ENCODE peak calls at places on chromosomes 3 and 15, in eight cellular contexts. One of them, this sample, is unnamed.

GRCh38 chr15:29548006-29548405 is 274.3 kb downstream of the TJP1 start:
- DNase-seq in astrocyte of the spinal cord: no peak
- DNase-seq in AG04450: no peak
- DNase-seq in cardiac fibroblast: no peak
- DNase-seq in glutamatergic neuron: no peak
- DNase-seq in left lung: no peak
- DNase-seq in NCI-H1092 treated with DMSO at 0.1 percent for 48 hours: no peak
- DNase-seq in stromal cell of bone marrow: no peak
- DNase-seq in this sample: no peak

GRCh38 chr3:6516143-6516542 is 344.8 kb upstream of the GRM7 start:
- DNase-seq in stromal cell of bone marrow: no peak
- DNase-seq in left lung: no peak
- DNase-seq in glutamatergic neuron: no peak
- DNase-seq in cardiac fibroblast: no peak
- DNase-seq in astrocyte of the spinal cord: no peak
- DNase-seq in NCI-H1092 treated with DMSO at 0.1 percent for 48 hours: no peak
- DNase-seq in AG04450: no peak
- DNase-seq in this sample: no peak

GRCh38 chr3:43248956-43249355 is 37.4 kb upstream of the SNRK start:
- DNase-seq in left lung: no peak
- DNase-seq in cardiac fibroblast: peak
- DNase-seq in AG04450: no peak
- DNase-seq in NCI-H1092 treated with DMSO at 0.1 percent for 48 hours: no peak
- DNase-seq in astrocyte of the spinal cord: no peak
- DNase-seq in glutamatergic neuron: no peak
- DNase-seq in stromal cell of bone marrow: no peak
- DNase-seq in this sample: no peak

GRCh38 chr3:128549283-128550112 is 56.5 kb upstream of the GATA2 start:
- DNase-seq in astrocyte of the spinal cord: peak
- DNase-seq in stromal cell of bone marrow: peak
- DNase-seq in NCI-H1092 treated with DMSO at 0.1 percent for 48 hours: no peak
- DNase-seq in AG04450: peak
- DNase-seq in glutamatergic neuron: no peak
- DNase-seq in left lung: no peak
- DNase-seq in cardiac fibroblast: peak
- DNase-seq in this sample: no peak

GRCh38 chr3:67083277-67083676 is 85.2 kb downstream of the KBTBD8 start:
- DNase-seq in stromal cell of bone marrow: no peak
- DNase-seq in left lung: no peak
- DNase-seq in cardiac fibroblast: peak
- DNase-seq in astrocyte of the spinal cord: no peak
- DNase-seq in NCI-H1092 treated with DMSO at 0.1 percent for 48 hours: no peak
- DNase-seq in glutamatergic neuron: no peak
- DNase-seq in AG04450: no peak
- DNase-seq in this sample: no peak

GRCh38 chr3:136667081-136667480 is 85.1 kb downstream of the STAG1 start:
- DNase-seq in stromal cell of bone marrow: no peak
- DNase-seq in glutamatergic neuron: no peak
- DNase-seq in AG04450: no peak
- DNase-seq in left lung: no peak
- DNase-seq in cardiac fibroblast: no peak
- DNase-seq in NCI-H1092 treated with DMSO at 0.1 percent for 48 hours: no peak
- DNase-seq in astrocyte of the spinal cord: no peak
- DNase-seq in this sample: no peak

GRCh38 chr15:54014067-54014466 is 35.8 kb downstream of the UNC13C start:
- DNase-seq in glutamatergic neuron: no peak
- DNase-seq in left lung: no peak
- DNase-seq in astrocyte of the spinal cord: no peak
- DNase-seq in stromal cell of bone marrow: no peak
- DNase-seq in cardiac fibroblast: no peak
- DNase-seq in AG04450: no peak
- DNase-seq in NCI-H1092 treated with DMSO at 0.1 percent for 48 hours: no peak
- DNase-seq in this sample: no peak

GRCh38 chr15:96345560-96346389 is 15.3 kb downstream of the NR2F2 start:
- DNase-seq in glutamatergic neuron: peak
- DNase-seq in stromal cell of bone marrow: peak
- DNase-seq in astrocyte of the spinal cord: peak
- DNase-seq in NCI-H1092 treated with DMSO at 0.1 percent for 48 hours: peak
- DNase-seq in left lung: peak
- DNase-seq in AG04450: no peak
- DNase-seq in cardiac fibroblast: peak
- DNase-seq in this sample: peak

GRCh38 chr3:183518446-183519185 is 36.9 kb downstream of the KLHL6 start:
- DNase-seq in cardiac fibroblast: no peak
- DNase-seq in NCI-H1092 treated with DMSO at 0.1 percent for 48 hours: no peak
- DNase-seq in AG04450: no peak
- DNase-seq in glutamatergic neuron: no peak
- DNase-seq in astrocyte of the spinal cord: no peak
- DNase-seq in stromal cell of bone marrow: no peak
- DNase-seq in left lung: no peak
- DNase-seq in this sample: no peak

GRCh38 chr3:170977911-170978310 is 48.6 kb downstream of the SLC2A2 start:
- DNase-seq in stromal cell of bone marrow: no peak
- DNase-seq in glutamatergic neuron: no peak
- DNase-seq in AG04450: no peak
- DNase-seq in NCI-H1092 treated with DMSO at 0.1 percent for 48 hours: no peak
- DNase-seq in cardiac fibroblast: peak
- DNase-seq in astrocyte of the spinal cord: peak
- DNase-seq in left lung: no peak
- DNase-seq in this sample: no peak

GRCh38 chr15:90232941-90233700 is 620 bp downstream of the CIB1 start:
- DNase-seq in left lung: peak
- DNase-seq in AG04450: no peak
- DNase-seq in stromal cell of bone marrow: no peak
- DNase-seq in astrocyte of the spinal cord: peak
- DNase-seq in cardiac fibroblast: peak
- DNase-seq in glutamatergic neuron: peak
- DNase-seq in NCI-H1092 treated with DMSO at 0.1 percent for 48 hours: no peak
- DNase-seq in this sample: peak

GRCh38 chr15:67839358-67839928 is 402 bp downstream of the RNU6-1 start:
- DNase-seq in glutamatergic neuron: no peak
- DNase-seq in left lung: no peak
- DNase-seq in NCI-H1092 treated with DMSO at 0.1 percent for 48 hours: peak
- DNase-seq in stromal cell of bone marrow: no peak
- DNase-seq in astrocyte of the spinal cord: peak
- DNase-seq in AG04450: no peak
- DNase-seq in cardiac fibroblast: peak
- DNase-seq in this sample: peak

GRCh38 chr3:49006591-49007067 is 562 bp upstream of the WDR6 start:
- DNase-seq in glutamatergic neuron: no peak
- DNase-seq in left lung: peak
- DNase-seq in stromal cell of bone marrow: no peak
- DNase-seq in cardiac fibroblast: peak
- DNase-seq in AG04450: no peak
- DNase-seq in astrocyte of the spinal cord: peak
- DNase-seq in NCI-H1092 treated with DMSO at 0.1 percent for 48 hours: no peak
- DNase-seq in this sample: peak

GRCh38 chr3:98536456-98537017 is 4.8 kb downstream of the GPR15 start:
- DNase-seq in stromal cell of bone marrow: no peak
- DNase-seq in astrocyte of the spinal cord: no peak
- DNase-seq in left lung: no peak
- DNase-seq in cardiac fibroblast: no peak
- DNase-seq in glutamatergic neuron: no peak
- DNase-seq in NCI-H1092 treated with DMSO at 0.1 percent for 48 hours: no peak
- DNase-seq in AG04450: no peak
- DNase-seq in this sample: no peak

GRCh38 chr3:151301787-151302186 is 14.8 kb downstream of the GPR87 start:
- DNase-seq in stromal cell of bone marrow: no peak
- DNase-seq in NCI-H1092 treated with DMSO at 0.1 percent for 48 hours: no peak
- DNase-seq in AG04450: peak
- DNase-seq in glutamatergic neuron: no peak
- DNase-seq in astrocyte of the spinal cord: peak
- DNase-seq in cardiac fibroblast: peak
- DNase-seq in left lung: no peak
- DNase-seq in this sample: no peak

GRCh38 chr3:145704020-145704419 is 457.0 kb downstream of the PLOD2 start:
- DNase-seq in NCI-H1092 treated with DMSO at 0.1 percent for 48 hours: no peak
- DNase-seq in cardiac fibroblast: peak
- DNase-seq in glutamatergic neuron: no peak
- DNase-seq in AG04450: no peak
- DNase-seq in left lung: no peak
- DNase-seq in astrocyte of the spinal cord: no peak
- DNase-seq in stromal cell of bone marrow: no peak
- DNase-seq in this sample: no peak

GRCh38 chr15:66951531-66951930 is 113.9 kb upstream of the SMAD3 start:
- DNase-seq in cardiac fibroblast: no peak
- DNase-seq in AG04450: no peak
- DNase-seq in NCI-H1092 treated with DMSO at 0.1 percent for 48 hours: no peak
- DNase-seq in stromal cell of bone marrow: no peak
- DNase-seq in astrocyte of the spinal cord: no peak
- DNase-seq in left lung: no peak
- DNase-seq in glutamatergic neuron: no peak
- DNase-seq in this sample: no peak

GRCh38 chr3:123090700-123091585 is 24.1 kb downstream of the PDIA5 start:
- DNase-seq in left lung: no peak
- DNase-seq in cardiac fibroblast: no peak
- DNase-seq in AG04450: no peak
- DNase-seq in stromal cell of bone marrow: no peak
- DNase-seq in astrocyte of the spinal cord: no peak
- DNase-seq in glutamatergic neuron: no peak
- DNase-seq in NCI-H1092 treated with DMSO at 0.1 percent for 48 hours: peak
- DNase-seq in this sample: no peak

GRCh38 chr3:152593242-152593641 is 241.7 kb upstream of the P2RY1 start:
- DNase-seq in AG04450: no peak
- DNase-seq in cardiac fibroblast: no peak
- DNase-seq in left lung: no peak
- DNase-seq in stromal cell of bone marrow: no peak
- DNase-seq in NCI-H1092 treated with DMSO at 0.1 percent for 48 hours: no peak
- DNase-seq in glutamatergic neuron: no peak
- DNase-seq in astrocyte of the spinal cord: no peak
- DNase-seq in this sample: no peak

GRCh38 chr3:151838574-151839312 is 24.8 kb downstream of the AADAC start:
- DNase-seq in NCI-H1092 treated with DMSO at 0.1 percent for 48 hours: peak
- DNase-seq in stromal cell of bone marrow: peak
- DNase-seq in left lung: no peak
- DNase-seq in glutamatergic neuron: peak
- DNase-seq in astrocyte of the spinal cord: peak
- DNase-seq in cardiac fibroblast: peak
- DNase-seq in AG04450: peak
- DNase-seq in this sample: peak

GRCh38 chr15:76181705-76182107 is 121.9 kb downstream of the TMEM266 start:
- DNase-seq in stromal cell of bone marrow: no peak
- DNase-seq in astrocyte of the spinal cord: no peak
- DNase-seq in NCI-H1092 treated with DMSO at 0.1 percent for 48 hours: no peak
- DNase-seq in left lung: no peak
- DNase-seq in glutamatergic neuron: no peak
- DNase-seq in AG04450: no peak
- DNase-seq in cardiac fibroblast: no peak
- DNase-seq in this sample: no peak

GRCh38 chr3:98817546-98817945 is 54.4 kb downstream of the ST3GAL6 start:
- DNase-seq in left lung: no peak
- DNase-seq in astrocyte of the spinal cord: peak
- DNase-seq in glutamatergic neuron: no peak
- DNase-seq in NCI-H1092 treated with DMSO at 0.1 percent for 48 hours: peak
- DNase-seq in stromal cell of bone marrow: peak
- DNase-seq in cardiac fibroblast: peak
- DNase-seq in AG04450: peak
- DNase-seq in this sample: peak

GRCh38 chr3:87478716-87479115 is 202.3 kb upstream of the POU1F1 start:
- DNase-seq in left lung: no peak
- DNase-seq in cardiac fibroblast: no peak
- DNase-seq in AG04450: no peak
- DNase-seq in glutamatergic neuron: no peak
- DNase-seq in astrocyte of the spinal cord: no peak
- DNase-seq in stromal cell of bone marrow: no peak
- DNase-seq in NCI-H1092 treated with DMSO at 0.1 percent for 48 hours: no peak
- DNase-seq in this sample: no peak

GRCh38 chr3:134630506-134630905 is 20.3 kb downstream of the KY start:
- DNase-seq in NCI-H1092 treated with DMSO at 0.1 percent for 48 hours: no peak
- DNase-seq in cardiac fibroblast: peak
- DNase-seq in astrocyte of the spinal cord: no peak
- DNase-seq in glutamatergic neuron: no peak
- DNase-seq in AG04450: no peak
- DNase-seq in stromal cell of bone marrow: no peak
- DNase-seq in left lung: no peak
- DNase-seq in this sample: no peak

GRCh38 chr3:123420416-123420968 is 28.4 kb downstream of the ADCY5 start:
- DNase-seq in NCI-H1092 treated with DMSO at 0.1 percent for 48 hours: no peak
- DNase-seq in astrocyte of the spinal cord: no peak
- DNase-seq in cardiac fibroblast: no peak
- DNase-seq in stromal cell of bone marrow: no peak
- DNase-seq in left lung: no peak
- DNase-seq in glutamatergic neuron: no peak
- DNase-seq in AG04450: no peak
- DNase-seq in this sample: no peak

GRCh38 chr3:175129126-175129525 is 270.0 kb downstream of the NAALADL2 start:
- DNase-seq in cardiac fibroblast: no peak
- DNase-seq in astrocyte of the spinal cord: peak
- DNase-seq in stromal cell of bone marrow: no peak
- DNase-seq in NCI-H1092 treated with DMSO at 0.1 percent for 48 hours: no peak
- DNase-seq in left lung: no peak
- DNase-seq in glutamatergic neuron: no peak
- DNase-seq in AG04450: no peak
- DNase-seq in this sample: no peak

GRCh38 chr3:67884345-67884744 is 229.9 kb upstream of the SUCLG2 start:
- DNase-seq in cardiac fibroblast: no peak
- DNase-seq in glutamatergic neuron: no peak
- DNase-seq in NCI-H1092 treated with DMSO at 0.1 percent for 48 hours: no peak
- DNase-seq in astrocyte of the spinal cord: no peak
- DNase-seq in left lung: no peak
- DNase-seq in stromal cell of bone marrow: no peak
- DNase-seq in AG04450: no peak
- DNase-seq in this sample: no peak

GRCh38 chr15:36970522-36970921 is 129.8 kb downstream of the MEIS2 start:
- DNase-seq in NCI-H1092 treated with DMSO at 0.1 percent for 48 hours: peak
- DNase-seq in astrocyte of the spinal cord: no peak
- DNase-seq in glutamatergic neuron: no peak
- DNase-seq in left lung: no peak
- DNase-seq in cardiac fibroblast: no peak
- DNase-seq in stromal cell of bone marrow: no peak
- DNase-seq in AG04450: no peak
- DNase-seq in this sample: no peak

GRCh38 chr15:52349062-52349700 is 53.6 kb upstream of the MYO5C start:
- DNase-seq in glutamatergic neuron: no peak
- DNase-seq in NCI-H1092 treated with DMSO at 0.1 percent for 48 hours: no peak
- DNase-seq in left lung: no peak
- DNase-seq in AG04450: no peak
- DNase-seq in cardiac fibroblast: peak
- DNase-seq in stromal cell of bone marrow: no peak
- DNase-seq in astrocyte of the spinal cord: no peak
- DNase-seq in this sample: no peak

GRCh38 chr3:122974764-122975162 is 52.8 kb downstream of the SEMA5B start:
- DNase-seq in cardiac fibroblast: peak
- DNase-seq in glutamatergic neuron: no peak
- DNase-seq in left lung: no peak
- DNase-seq in NCI-H1092 treated with DMSO at 0.1 percent for 48 hours: no peak
- DNase-seq in AG04450: no peak
- DNase-seq in stromal cell of bone marrow: no peak
- DNase-seq in astrocyte of the spinal cord: peak
- DNase-seq in this sample: no peak

GRCh38 chr3:155065537-155065936 is 14.6 kb upstream of the MME start:
- DNase-seq in NCI-H1092 treated with DMSO at 0.1 percent for 48 hours: no peak
- DNase-seq in astrocyte of the spinal cord: peak
- DNase-seq in glutamatergic neuron: no peak
- DNase-seq in cardiac fibroblast: peak
- DNase-seq in left lung: no peak
- DNase-seq in stromal cell of bone marrow: peak
- DNase-seq in AG04450: no peak
- DNase-seq in this sample: no peak

GRCh38 chr3:37766220-37766605 is 95.5 kb upstream of the CTDSPL start:
- DNase-seq in cardiac fibroblast: peak
- DNase-seq in left lung: no peak
- DNase-seq in astrocyte of the spinal cord: peak
- DNase-seq in AG04450: no peak
- DNase-seq in stromal cell of bone marrow: no peak
- DNase-seq in NCI-H1092 treated with DMSO at 0.1 percent for 48 hours: no peak
- DNase-seq in glutamatergic neuron: no peak
- DNase-seq in this sample: no peak

GRCh38 chr15:80693682-80694623 is 1.2 kb upstream of the ABHD17C start:
- DNase-seq in glutamatergic neuron: no peak
- DNase-seq in left lung: no peak
- DNase-seq in NCI-H1092 treated with DMSO at 0.1 percent for 48 hours: peak
- DNase-seq in astrocyte of the spinal cord: peak
- DNase-seq in stromal cell of bone marrow: no peak
- DNase-seq in cardiac fibroblast: no peak
- DNase-seq in AG04450: no peak
- DNase-seq in this sample: no peak

GRCh38 chr3:186790261-186790981 is 7.0 kb downstream of the EIF4A2 start:
- DNase-seq in cardiac fibroblast: peak
- DNase-seq in stromal cell of bone marrow: no peak
- DNase-seq in astrocyte of the spinal cord: peak
- DNase-seq in glutamatergic neuron: no peak
- DNase-seq in left lung: no peak
- DNase-seq in AG04450: no peak
- DNase-seq in NCI-H1092 treated with DMSO at 0.1 percent for 48 hours: peak
- DNase-seq in this sample: no peak